ENCODE peak calls at places on chromosomes 7 and 10, in nine cellular contexts. N, A, L, V, B, I, D, F and S are unnamed samples.

GRCh38 chr7:140155428-140155827 is 21.4 kb downstream of the KDM7A start:
- DNase-seq in N (no peak), A (no peak), L (no peak), V (no peak), B (no peak), I (no peak), D (no peak), F (no peak), S (no peak)

GRCh38 chr7:4131043-4131442 is 551.1 kb upstream of the FOXK1 start:
- DNase-seq in N (no peak), A (no peak), L (no peak), V (no peak), B (no peak), I (no peak), D (no peak), F (no peak), S (no peak)

GRCh38 chr10:80154978-80155695 is 22.6 kb downstream of the PLAC9 start:
- DNase-seq in N (no peak), A (peak), L (no peak), V (no peak), B (no peak), I (peak), D (peak), F (no peak), S (no peak)

GRCh38 chr10:35126062-35126529 is 550 bp upstream of the CREM start:
- DNase-seq in N (no peak), A (no peak), L (no peak), V (no peak), B (no peak), I (no peak), D (no peak), F (no peak), S (no peak)

GRCh38 chr10:11823989-11824346 is 812 bp downstream of the PROSER2 start:
- DNase-seq in N (no peak), A (peak), L (no peak), V (no peak), B (no peak), I (no peak), D (peak), F (no peak), S (no peak)

GRCh38 chr7:84055904-84056615 is 138.5 kb downstream of the SEMA3A start:
- DNase-seq in N (no peak), A (no peak), L (no peak), V (no peak), B (no peak), I (peak), D (peak), F (no peak), S (no peak)

GRCh38 chr10:102604379-102604960 is 39.8 kb upstream of the TRIM8 start:
- DNase-seq in N (no peak), A (peak), L (no peak), V (peak), B (no peak), I (peak), D (peak), F (no peak), S (no peak)

GRCh38 chr7:106486331-106486730 is 174.6 kb downstream of the CCDC71L start:
- DNase-seq in N (no peak), A (peak), L (no peak), V (no peak), B (no peak), I (peak), D (peak), F (no peak), S (no peak)

GRCh38 chr7:471866-472639 is 47.6 kb downstream of the PDGFA start:
- DNase-seq in N (peak), A (peak), L (no peak), V (peak), B (no peak), I (peak), D (peak), F (peak), S (no peak)

GRCh38 chr10:21304198-21304597 is 221.3 kb downstream of the SKIDA1 start:
- DNase-seq in N (no peak), A (peak), L (no peak), V (no peak), B (no peak), I (no peak), D (peak), F (no peak), S (no peak)

GRCh38 chr10:100683545-100684127 is 61.7 kb upstream of the PAX2 start:
- DNase-seq in N (no peak), A (no peak), L (no peak), V (no peak), B (no peak), I (no peak), D (no peak), F (no peak), S (no peak)

GRCh38 chr7:137628211-137628610 is 218.6 kb downstream of the DGKI start:
- DNase-seq in N (no peak), A (peak), L (no peak), V (no peak), B (no peak), I (no peak), D (no peak), F (no peak), S (no peak)

GRCh38 chr10:55091691-55092328 is 290.8 kb upstream of the PCDH15 start:
- DNase-seq in N (no peak), A (peak), L (peak), V (no peak), B (peak), I (peak), D (peak), F (no peak), S (peak)

GRCh38 chr10:34766811-34767516 is 48.1 kb downstream of the PARD3 start:
- DNase-seq in N (no peak), A (no peak), L (no peak), V (no peak), B (no peak), I (no peak), D (no peak), F (no peak), S (no peak)

GRCh38 chr10:21693418-21693817 is 159.4 kb downstream of the MLLT10 start:
- DNase-seq in N (no peak), A (no peak), L (no peak), V (no peak), B (no peak), I (no peak), D (no peak), F (no peak), S (no peak)

GRCh38 chr10:15201589-15202300 is 33.3 kb upstream of the NMT2 start:
- DNase-seq in N (no peak), A (peak), L (no peak), V (no peak), B (no peak), I (peak), D (peak), F (no peak), S (no peak)

GRCh38 chr10:5546891-5547683 is 22.3 kb downstream of the CALML3 start:
- DNase-seq in N (no peak), A (peak), L (no peak), V (no peak), B (no peak), I (peak), D (peak), F (peak), S (no peak)

GRCh38 chr7:157946398-157947060 is 609.7 kb downstream of the DNAJB6 start:
- DNase-seq in N (no peak), A (no peak), L (no peak), V (no peak), B (no peak), I (no peak), D (no peak), F (no peak), S (no peak)

GRCh38 chr7:37633048-37633447 is 50.5 kb upstream of the GPR141 start:
- DNase-seq in N (no peak), A (no peak), L (no peak), V (no peak), B (no peak), I (no peak), D (no peak), F (no peak), S (no peak)

GRCh38 chr7:44286618-44287487 is 38.5 kb downstream of the CAMK2B start:
- DNase-seq in N (no peak), A (no peak), L (no peak), V (peak), B (no peak), I (no peak), D (no peak), F (peak), S (no peak)

GRCh38 chr10:21041763-21042458 is 144.8 kb upstream of the NEBL start:
- DNase-seq in N (no peak), A (no peak), L (no peak), V (no peak), B (no peak), I (no peak), D (no peak), F (no peak), S (no peak)

GRCh38 chr7:80941206-80941758 is 22.4 kb upstream of the SEMA3C start:
- DNase-seq in N (no peak), A (peak), L (no peak), V (no peak), B (no peak), I (peak), D (peak), F (no peak), S (no peak)

GRCh38 chr7:66497346-66497745 is 131.3 kb upstream of the KCTD7 start:
- DNase-seq in N (no peak), A (no peak), L (no peak), V (no peak), B (no peak), I (no peak), D (no peak), F (no peak), S (no peak)

GRCh38 chr7:69652947-69653701 is 54.8 kb downstream of the AUTS2 start:
- DNase-seq in N (no peak), A (no peak), L (peak), V (no peak), B (no peak), I (no peak), D (no peak), F (no peak), S (no peak)

GRCh38 chr10:77163670-77164348 is 473.8 kb downstream of the KCNMA1 start:
- DNase-seq in N (no peak), A (peak), L (no peak), V (peak), B (no peak), I (peak), D (peak), F (no peak), S (no peak)

GRCh38 chr10:17683541-17683940 is 39.6 kb downstream of the STAM start:
- DNase-seq in N (no peak), A (no peak), L (no peak), V (no peak), B (no peak), I (no peak), D (no peak), F (no peak), S (no peak)

GRCh38 chr10:112663181-112663879 is 216.3 kb downstream of the VTI1A start:
- DNase-seq in N (no peak), A (peak), L (no peak), V (no peak), B (no peak), I (peak), D (peak), F (no peak), S (no peak)

GRCh38 chr10:13054844-13055243 is 45.1 kb upstream of the OPTN start:
- DNase-seq in N (no peak), A (no peak), L (no peak), V (no peak), B (no peak), I (no peak), D (peak), F (no peak), S (no peak)

GRCh38 chr10:123429631-123430257 is 236.4 kb upstream of the GPR26 start:
- DNase-seq in N (no peak), A (no peak), L (no peak), V (no peak), B (no peak), I (no peak), D (no peak), F (no peak), S (no peak)

GRCh38 chr7:41880107-41880506 is 177.2 kb upstream of the INHBA start:
- DNase-seq in N (no peak), A (peak), L (no peak), V (no peak), B (no peak), I (peak), D (peak), F (no peak), S (no peak)

GRCh38 chr7:17472518-17472917 is 174.1 kb downstream of the AHR start:
- DNase-seq in N (no peak), A (no peak), L (peak), V (no peak), B (no peak), I (no peak), D (no peak), F (no peak), S (no peak)

GRCh38 chr7:17477182-17477581 is 178.7 kb downstream of the AHR start:
- DNase-seq in N (no peak), A (no peak), L (no peak), V (no peak), B (no peak), I (peak), D (no peak), F (no peak), S (no peak)

GRCh38 chr7:17472939-17473338 is 174.5 kb downstream of the AHR start:
- DNase-seq in N (no peak), A (no peak), L (peak), V (no peak), B (peak), I (no peak), D (no peak), F (no peak), S (no peak)

GRCh38 chr7:17474724-17475344 is 176.4 kb downstream of the AHR start:
- DNase-seq in N (no peak), A (no peak), L (no peak), V (no peak), B (no peak), I (peak), D (no peak), F (no peak), S (no peak)
- TF ChIP-seq CTCF in N (no peak), A (peak), L (no peak), V (no peak), B (peak), I (peak), D (peak), F (no peak), S (no peak)

DNA sequence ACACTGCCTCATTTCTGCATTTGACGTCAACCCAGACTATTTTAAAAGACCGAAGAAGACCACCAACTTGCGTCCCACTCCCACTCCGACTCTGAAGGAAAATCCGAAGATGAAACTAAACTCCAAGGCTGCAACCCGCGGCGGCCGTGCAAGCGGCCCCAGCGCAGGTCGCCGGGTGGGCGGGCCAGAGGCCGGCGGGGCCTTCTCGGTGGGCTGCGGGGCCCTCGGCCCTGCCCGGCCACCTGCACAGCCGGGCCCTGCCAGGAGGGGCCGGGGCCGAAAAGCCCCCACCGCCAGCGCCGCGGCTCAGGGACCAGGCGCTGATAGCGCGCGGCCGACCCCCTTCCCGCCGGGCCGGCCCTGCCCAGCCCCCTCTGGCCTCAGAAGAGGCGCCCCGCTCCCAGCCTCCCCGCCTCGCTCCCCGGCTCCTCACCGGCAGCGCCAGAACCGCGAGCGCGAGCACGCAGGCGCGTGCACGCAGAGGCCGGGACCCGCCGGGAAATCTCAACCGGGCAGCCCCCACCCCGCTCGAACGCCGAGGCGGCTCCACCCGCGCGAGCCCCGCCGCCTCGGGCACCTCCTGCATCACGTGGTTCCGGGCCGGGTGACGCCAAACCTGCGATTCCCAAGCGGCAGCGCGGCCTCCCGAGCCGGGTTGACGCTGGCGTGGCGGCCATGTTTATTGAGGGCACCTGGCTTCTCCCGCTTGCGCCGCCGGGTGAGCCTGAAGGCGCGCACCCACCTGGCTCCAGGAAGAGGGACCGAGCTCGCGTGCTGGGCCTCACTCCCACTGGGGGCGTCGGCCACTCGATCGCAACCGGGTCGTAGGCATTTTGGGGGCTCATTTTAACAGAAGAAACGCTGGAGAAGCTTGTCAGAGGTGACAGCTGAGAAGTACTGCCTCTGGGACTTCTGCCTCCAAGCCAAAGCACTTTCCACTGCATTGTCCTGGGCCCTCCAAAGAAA is at the start of gene C7orf25:
- DNase-seq in N (peak), A (peak), L (peak), V (peak), B (peak), I (peak), D (peak), F (peak), S (peak)
- TF ChIP-seq CTCF in N (no peak), A (no peak), L (no peak), V (no peak), B (no peak), I (peak), D (no peak), F (no peak), S (no peak)

GRCh38 chr10:133124357-133125211 is 35.4 kb upstream of the KNDC1 start:
- DNase-seq in N (peak), A (peak), L (no peak), V (no peak), B (peak), I (peak), D (peak), F (peak), S (no peak)
- TF ChIP-seq CTCF in N (peak), A (peak), L (no peak), V (no peak), B (peak), I (peak), D (peak), F (no peak), S (peak)

DNA sequence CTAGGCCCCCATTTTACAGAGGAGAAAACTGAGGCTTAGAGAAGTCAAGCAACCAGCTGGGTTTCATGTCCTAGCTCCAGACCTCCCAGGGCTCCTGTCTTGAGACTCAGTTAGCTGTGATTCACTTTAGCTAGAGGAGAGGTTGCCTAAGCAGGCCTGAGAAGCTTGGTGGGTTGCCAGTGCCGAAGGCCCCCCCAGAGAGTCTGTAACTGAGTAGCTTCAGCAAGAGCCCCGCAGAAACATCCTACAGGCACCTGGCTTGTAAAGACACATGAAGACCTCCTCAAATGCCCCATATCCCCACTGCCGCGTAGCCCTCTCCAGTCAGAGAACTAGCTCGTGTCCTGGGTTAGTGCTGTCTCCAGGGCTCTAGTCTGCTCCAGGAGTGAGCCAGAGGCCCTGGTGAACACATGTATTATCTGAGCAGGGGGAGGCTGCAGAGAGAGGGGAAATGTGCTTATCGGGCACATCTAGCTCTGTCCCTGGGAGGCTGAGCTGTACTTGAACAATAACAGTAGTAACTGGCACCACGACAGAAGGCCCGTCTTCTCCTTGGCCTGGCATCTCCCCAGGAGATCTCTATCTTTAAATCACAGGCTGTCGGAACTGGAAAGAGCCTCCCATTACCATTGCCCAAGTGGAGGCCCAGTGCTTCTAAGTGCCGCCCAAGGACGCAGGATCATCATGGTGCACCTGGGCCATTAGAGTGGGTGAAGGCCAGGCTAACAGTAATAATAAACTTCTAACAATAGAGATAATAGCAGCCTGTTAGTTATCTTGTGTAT is 28.9 kb downstream of the UNC5B start:
- DNase-seq in N (no peak), A (peak), L (no peak), V (no peak), B (no peak), I (no peak), D (peak), F (no peak), S (no peak)
- TF ChIP-seq CTCF in N (no peak), A (no peak), L (no peak), V (no peak), B (no peak), I (no peak), D (no peak), F (no peak), S (no peak)

GRCh38 chr10:78306358-78306757 is 272.7 kb downstream of the RPS24 start:
- DNase-seq in N (no peak), A (no peak), L (no peak), V (no peak), B (no peak), I (no peak), D (no peak), F (no peak), S (no peak)
- TF ChIP-seq CTCF in N (no peak), A (no peak), L (no peak), V (no peak), B (no peak), I (no peak), D (no peak), F (no peak), S (no peak)

GRCh38 chr7:144787127-144787526 is 48.7 kb downstream of the TPK1 start:
- DNase-seq in N (peak), A (no peak), L (no peak), V (no peak), B (no peak), I (peak), D (peak), F (no peak), S (no peak)
- TF ChIP-seq CTCF in N (peak), A (no peak), L (no peak), V (no peak), B (peak), I (peak), D (peak), F (peak), S (peak)